ENCODE peak calls at places on chromosomes 7 and 10, in four cellular contexts. G is activated CD4-positive, alpha-beta T cell treated with anti-CD3 and anti-CD28 coated beads, Interleukin-2, amount 10 ng/mL, durations not matched to agents 7 days and 5 days; X is posterior cingulate gyrus; P is tibial artery. V is an unnamed sample.

GRCh38 chr7:80719261-80719660 is 80.8 kb downstream of the CD36 start:
- DNase-seq in P (no peak), X (no peak), G (no peak), V (no peak)

GRCh38 chr7:101018271-101019167 is 1.4 kb upstream of the MUC17 start:
- DNase-seq in P (no peak), G (no peak), X (no peak), V (no peak)

GRCh38 chr7:31108097-31108657 is 56.1 kb downstream of the ADCYAP1R1 start:
- DNase-seq in P (no peak), X (no peak), G (no peak), V (no peak)

GRCh38 chr10:45373783-45374450 is at the start of gene ALOX5:
- DNase-seq in G (peak), X (peak), P (peak), V (no peak)

GRCh38 chr10:70362357-70362756 is 20.1 kb downstream of the LRRC20 start:
- DNase-seq in X (no peak), G (no peak), P (no peak), V (no peak)

GRCh38 chr10:61837748-61838055 is 63.8 kb upstream of the ARID5B start:
- DNase-seq in G (no peak), X (no peak), P (no peak), V (no peak)

GRCh38 chr7:18429547-18429946 is 66.0 kb upstream of the HDAC9 start:
- DNase-seq in G (no peak), P (no peak), X (no peak), V (no peak)

GRCh38 chr7:35905555-35905954 is 104.7 kb downstream of the SEPTIN7 start:
- DNase-seq in P (no peak), G (no peak), X (no peak), V (no peak)

GRCh38 chr7:114645451-114645850 is 230.8 kb downstream of the FOXP2 start:
- DNase-seq in G (no peak), P (no peak), X (no peak), V (no peak)

GRCh38 chr10:93991596-93992284 is 2.0 kb upstream of the PLCE1 start:
- DNase-seq in G (no peak), P (peak), X (peak), V (peak)

GRCh38 chr7:136677456-136678365 is 190.7 kb upstream of the CHRM2 start:
- DNase-seq in G (no peak), P (no peak), X (no peak), V (no peak)

GRCh38 chr7:146503844-146504243 is 387.2 kb downstream of the CNTNAP2 start:
- DNase-seq in P (no peak), X (no peak), G (no peak), V (no peak)

GRCh38 chr10:75283150-75284096 is 47.7 kb upstream of the COMTD1 start:
- DNase-seq in P (no peak), X (no peak), G (no peak), V (no peak)

GRCh38 chr7:8144856-8145255 is 117.1 kb downstream of the ICA1 start:
- DNase-seq in G (no peak), X (no peak), P (no peak), V (no peak)

GRCh38 chr10:132626019-132626760 is 88.6 kb downstream of the INPP5A start:
- DNase-seq in G (no peak), P (peak), X (peak), V (peak)

GRCh38 chr7:41637051-41637450 is 65.8 kb downstream of the INHBA start:
- DNase-seq in X (no peak), G (no peak), P (no peak), V (no peak)

GRCh38 chr7:126079581-126079980 is 1150.0 kb upstream of the POT1 start:
- DNase-seq in G (no peak), P (no peak), X (no peak), V (no peak)

GRCh38 chr10:16828114-16828568 is 10.9 kb upstream of the RSU1 start:
- DNase-seq in X (peak), G (peak), P (peak), V (peak)

GRCh38 chr10:11930342-11930978 is 107.3 kb downstream of the PROSER2 start:
- DNase-seq in X (no peak), P (no peak), G (no peak), V (no peak)

GRCh38 chr10:50393784-50394183 is 142.5 kb upstream of the ASAH2 start:
- DNase-seq in G (no peak), X (no peak), P (no peak), V (no peak)

GRCh38 chr10:116440330-116441030 is 12.8 kb downstream of the PNLIPRP3 start:
- DNase-seq in X (no peak), P (no peak), G (no peak), V (no peak)

GRCh38 chr10:5553400-5554170 is 28.8 kb downstream of the CALML3 start:
- DNase-seq in P (peak), G (no peak), X (no peak), V (peak)

GRCh38 chr7:57403601-57404342 is 46.2 kb upstream of the ZNF716 start:
- DNase-seq in G (no peak), P (peak), X (peak), V (peak)

GRCh38 chr7:116687801-116688201 is 15.8 kb downstream of the MET start:
- DNase-seq in P (no peak), G (no peak), X (no peak), V (no peak)